ENCODE peak calls at places on chromosomes 1 and 21, in nine cellular contexts. U, P, F, K, C, X, T, V and Q are unnamed samples.

GRCh38 chr1:87449348-87449963 is 120.8 kb downstream of the LMO4 start:
- DNase-seq in P (peak; percentile 7), F (peak; percentile 36), K (no peak), T (peak; percentile 85), X (peak; percentile 30), U (no peak), V (peak; percentile 11), C (no peak), Q (peak; percentile 42)

GRCh38 chr1:241627453-241628329 is 12.5 kb downstream of the CHML start:
- DNase-seq in F (no peak), U (no peak), C (peak; percentile 52), X (peak; percentile 97), K (no peak), V (peak; percentile 81), T (no peak), P (peak; percentile 86), Q (no peak)

GRCh38 chr1:228781161-228781771 is 46.0 kb downstream of the RHOU start:
- DNase-seq in X (no peak), V (no peak), C (peak; percentile 81), U (no peak), P (peak; percentile 63), F (peak; percentile 22), K (no peak), T (no peak), Q (no peak)

GRCh38 chr1:219585837-219586465 is 27.0 kb downstream of the ZC3H11B start:
- DNase-seq in V (no peak), P (no peak), F (no peak), U (no peak), K (no peak), X (no peak), T (no peak), C (no peak), Q (no peak)

GRCh38 chr1:23745515-23745914 is 2.2 kb downstream of the ELOA start:
- DNase-seq in C (peak; percentile 47), P (peak; percentile 62), U (no peak), K (peak; percentile 94), X (peak; percentile 52), F (no peak), T (no peak), V (peak; percentile 46), Q (no peak)

GRCh38 chr1:30700528-30701265 is 22.7 kb downstream of the MATN1 start:
- DNase-seq in V (peak; percentile 77), C (peak; percentile 60), U (no peak), F (peak; percentile 18), T (no peak), X (peak; percentile 66), K (peak; percentile 98), P (peak; percentile 76), Q (peak; percentile 62)

GRCh38 chr21:45630066-45630694 is 13.3 kb upstream of the PCBP3 start:
- DNase-seq in X (no peak), V (no peak), U (no peak), F (no peak), K (peak; percentile 14), P (no peak), C (no peak), T (no peak), Q (no peak)

GRCh38 chr1:10687782-10688408 is 108.6 kb downstream of the CASZ1 start:
- DNase-seq in K (no peak), T (peak; percentile 68), X (no peak), P (no peak), F (no peak), U (no peak), C (peak; percentile 88), V (no peak), Q (no peak)

GRCh38 chr21:20592482-20592881 is 405.7 kb upstream of the NCAM2 start:
- DNase-seq in U (no peak), K (no peak), T (no peak), P (no peak), V (no peak), F (no peak), C (no peak), X (no peak), Q (no peak)

GRCh38 chr1:150566589-150567340 is 12.6 kb downstream of the MCL1 start:
- DNase-seq in P (no peak), K (no peak), T (no peak), X (no peak), C (no peak), U (no peak), F (no peak), V (no peak), Q (peak; percentile 50)

GRCh38 chr21:26148071-26148470 is 22.5 kb downstream of the APP start:
- DNase-seq in P (no peak), C (peak; percentile 39), V (no peak), X (no peak), U (no peak), T (no peak), K (peak; percentile 48), F (no peak), Q (no peak)

GRCh38 chr1:113987259-113987658 is 8.0 kb downstream of the OLFML3 start:
- DNase-seq in P (no peak), X (no peak), K (no peak), T (no peak), C (no peak), V (no peak), F (no peak), U (no peak), Q (no peak)

GRCh38 chr1:70222716-70223235 is 1.6 kb downstream of the SRSF11 start:
- DNase-seq in T (no peak), V (no peak), X (no peak), U (no peak), K (no peak), C (no peak), F (no peak), P (no peak), Q (no peak)
- H3K27ac ChIP-seq in T (no peak overlapping the region), V (peak overlapping the region; percentile 96), X (no peak overlapping the region), U (peak overlapping the region; percentile 97), K (peak overlapping the region; percentile 95), C (peak overlapping the region; percentile 98), F (peak overlapping the region; percentile 95), P (no peak overlapping the region), Q (no peak overlapping the region)

DNA sequence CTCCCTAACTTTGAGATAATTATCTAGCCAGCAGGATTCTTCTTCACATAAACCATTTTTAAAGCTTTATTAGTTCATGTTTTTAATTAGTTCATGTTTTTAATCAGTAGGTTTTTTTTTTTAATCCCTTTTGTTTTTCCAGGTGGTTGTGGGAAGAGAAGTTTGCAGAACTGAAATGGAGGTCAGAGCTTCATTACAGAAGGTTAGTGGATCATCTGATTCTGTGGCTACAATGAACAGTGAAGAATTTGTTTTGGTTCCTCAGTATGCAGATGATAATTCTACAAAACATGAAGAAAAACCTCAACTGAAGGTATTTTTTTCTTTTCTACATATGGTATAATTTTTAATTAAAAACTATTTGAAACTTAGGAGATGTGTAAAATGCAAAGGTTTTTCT is 59.7 kb downstream of the RABGAP1L start:
- DNase-seq in T (no peak), X (no peak), P (no peak), F (no peak), U (no peak), C (no peak), V (peak; percentile 54), K (no peak), Q (no peak)
- H3K4me3 ChIP-seq in T (no peak overlapping the region), X (no peak overlapping the region), P (no peak overlapping the region), F (no peak overlapping the region), U (no peak overlapping the region), C (no peak overlapping the region), V (no peak overlapping the region), K (no peak overlapping the region), Q (no peak overlapping the region)

GRCh38 chr1:248818505-248819374 is 7.0 kb downstream of the SH3BP5L start:
- DNase-seq in P (no peak), U (no peak), K (peak; percentile 67), V (no peak), T (no peak), X (no peak), C (no peak), F (no peak), Q (no peak)
- H3K4me1 ChIP-seq in P (peaks cover 19% of the 10 kb centered on the region), U (peaks cover 30% of the 10 kb centered on the region), K (peaks cover 33% of the 10 kb centered on the region), V (peaks cover 29% of the 10 kb centered on the region), T (peaks cover 72% of the 10 kb centered on the region), X (peaks cover 39% of the 10 kb centered on the region), C (no peaks in the 10 kb centered on the region), F (peaks cover 45% of the 10 kb centered on the region), Q (peaks cover 5% of the 10 kb centered on the region)

DNA sequence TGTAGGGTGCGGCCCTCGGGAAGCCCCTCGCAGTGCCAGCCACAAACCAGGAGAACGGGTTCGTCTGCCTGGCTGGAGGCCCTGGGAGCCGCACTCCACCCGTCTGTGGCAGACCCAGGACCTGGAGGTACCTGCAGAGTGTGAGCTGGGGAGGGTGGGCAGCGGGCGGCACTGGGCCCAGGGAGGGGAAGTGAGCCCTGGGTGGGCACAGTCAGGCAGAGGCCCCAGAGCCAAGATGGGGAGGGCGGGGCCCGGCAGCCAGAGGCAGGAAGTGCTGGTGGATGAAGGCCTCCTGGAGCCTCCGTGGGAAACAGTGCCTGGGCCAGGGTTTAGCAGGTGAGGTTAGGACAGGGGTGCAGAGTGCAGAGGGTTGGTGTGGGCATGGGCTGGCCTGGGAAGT is 4.0 kb upstream of the PEX10 start:
- DNase-seq in F (no peak), T (peak; percentile 38), K (no peak), V (no peak), P (no peak), X (peak; percentile 70), C (no peak), U (no peak), Q (no peak)
- H3K27ac ChIP-seq in F (no peak overlapping the region), T (peak overlapping the region; percentile 10), K (no peak overlapping the region), V (no peak overlapping the region), P (no peak overlapping the region), X (peak overlapping the region; percentile 38), C (no peak overlapping the region), U (peak overlapping the region; percentile 59), Q (no peak overlapping the region)

DNA sequence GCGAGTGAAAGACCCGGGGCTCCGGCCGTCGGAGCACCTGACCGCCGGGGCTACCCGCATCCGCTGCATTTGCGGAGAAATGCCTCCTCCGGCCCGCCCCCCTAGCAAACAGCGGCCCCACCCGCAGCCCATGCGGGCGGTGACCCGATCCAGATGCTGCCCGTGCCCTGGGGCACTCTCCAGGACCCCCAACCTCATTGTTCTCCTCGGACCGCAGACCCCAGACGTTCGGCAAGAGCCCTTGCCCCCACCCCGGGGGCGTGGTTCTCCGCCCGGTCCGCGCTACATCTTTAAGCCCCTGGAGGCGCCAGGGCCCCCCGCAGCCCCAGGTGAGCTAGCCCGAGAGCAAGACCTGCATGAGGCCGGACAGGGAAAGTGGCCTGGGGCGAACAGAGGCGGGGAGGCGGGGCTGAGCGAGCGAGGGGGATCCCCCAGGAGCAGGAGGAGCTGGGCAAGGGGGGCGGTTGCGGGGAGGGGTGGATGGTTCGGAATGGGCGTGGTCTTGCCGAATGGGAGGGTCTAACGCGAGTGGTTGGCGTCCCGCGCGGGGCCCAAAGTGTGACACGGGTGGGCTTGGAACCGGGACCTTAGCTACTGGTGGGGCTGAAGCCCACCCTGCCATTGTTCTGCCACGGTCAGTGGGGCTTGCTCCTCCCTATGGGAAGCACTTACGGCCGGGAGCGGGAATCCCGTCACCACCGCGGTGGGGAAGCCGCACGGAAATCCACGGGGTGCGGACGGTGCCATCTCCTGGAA is 6.3 kb upstream of the CRYBG2 start:
- DNase-seq in P (no peak), T (no peak), V (no peak), K (peak; percentile 66), C (no peak), F (no peak), U (peak; percentile 43), X (no peak), Q (no peak)
- H3K4me3 ChIP-seq in P (no peak overlapping the region), T (peak overlapping the region; percentile 39), V (no peak overlapping the region), K (no peak overlapping the region), C (peak overlapping the region; percentile 39), F (peak overlapping the region; percentile 48), U (peak overlapping the region; percentile 57), X (no peak overlapping the region), Q (no peak overlapping the region)

DNA sequence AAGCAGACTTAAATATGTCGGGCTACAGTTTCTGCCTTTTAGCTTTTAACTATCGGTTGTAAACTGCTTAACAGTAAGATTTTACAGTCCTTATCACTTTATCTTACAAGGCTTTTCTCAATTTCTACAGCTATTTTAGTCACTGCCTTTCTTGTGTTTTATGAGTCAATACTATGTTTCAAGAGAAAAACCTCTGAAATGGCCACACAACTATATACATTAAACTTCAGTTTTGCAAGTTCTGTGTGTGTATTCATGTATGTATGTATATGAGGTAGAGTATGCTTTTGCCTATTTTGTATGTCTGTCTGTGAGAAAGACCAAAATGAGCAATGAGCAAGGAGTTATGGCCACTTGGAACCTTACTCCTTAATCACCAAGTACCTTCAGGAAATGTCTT is 169.8 kb downstream of the SYT2 start:
- DNase-seq in P (no peak), T (no peak), K (no peak), F (no peak), V (no peak), C (no peak), U (no peak), X (no peak), Q (no peak)
- H3K4me1 ChIP-seq in P (peaks cover 8% of the 10 kb centered on the region), T (peaks cover 15% of the 10 kb centered on the region), K (peaks cover 19% of the 10 kb centered on the region), F (peaks cover 94% of the 10 kb centered on the region), V (peaks cover 11% of the 10 kb centered on the region), C (peaks cover 11% of the 10 kb centered on the region), U (no peaks in the 10 kb centered on the region), X (no peaks in the 10 kb centered on the region), Q (no peaks in the 10 kb centered on the region)